ENCODE peak calls at places on chromosome 13, in ten cellular contexts. B, A, S, G, R, T, E, K, H and L are unnamed samples.

GRCh38 chr13:104140557-104140956 is 1074.3 kb upstream of the SLC10A2 start:
- DNase-seq in B (no peak), A (no peak), S (no peak), G (no peak), R (no peak), T (no peak), E (no peak), K (no peak), H (no peak), L (no peak)

GRCh38 chr13:20938302-20938701 is 35.8 kb upstream of the XPO4 start:
- DNase-seq in B (no peak), A (no peak), S (no peak), G (no peak), R (no peak), T (no peak), E (no peak), K (no peak), H (no peak), L (peak; percentile 1)

GRCh38 chr13:44044544-44045178 is 165.0 kb downstream of the LACC1 start:
- DNase-seq in B (no peak), A (no peak), S (no peak), G (no peak), R (no peak), T (no peak), E (no peak), K (no peak), H (no peak), L (no peak)

GRCh38 chr13:30982911-30983310 is 50.5 kb downstream of the TEX26 start:
- DNase-seq in B (no peak), A (no peak), S (no peak), G (no peak), R (no peak), T (no peak), E (no peak), K (no peak), H (no peak), L (no peak)

GRCh38 chr13:76820759-76821158 is 65.4 kb downstream of the KCTD12 start:
- DNase-seq in B (peak; percentile 59), A (no peak), S (no peak), G (peak; percentile 80), R (no peak), T (no peak), E (no peak), K (no peak), H (peak; percentile 64), L (peak; percentile 77)

GRCh38 chr13:42992585-42993122 is 613 bp upstream of the EPSTI1 start:
- DNase-seq in B (no peak), A (no peak), S (no peak), G (no peak), R (no peak), T (no peak), E (no peak), K (no peak), H (no peak), L (no peak)

GRCh38 chr13:113411216-113412023 is 41.9 kb downstream of the ADPRHL1 start:
- DNase-seq in B (no peak), A (peak; percentile 89), S (peak; percentile 27), G (peak; percentile 77), R (peak; percentile 53), T (no peak), E (no peak), K (no peak), H (peak; percentile 51), L (peak; percentile 93)

GRCh38 chr13:104671901-104672300 is 1605.7 kb upstream of the SLC10A2 start:
- DNase-seq in B (no peak), A (no peak), S (no peak), G (no peak), R (no peak), T (no peak), E (no peak), K (no peak), H (no peak), L (no peak)

GRCh38 chr13:45119990-45120864 is at the start of gene GTF2F2:
- DNase-seq in B (peak; percentile 96), A (peak; percentile 82), S (peak; percentile 89), G (peak; percentile 92), R (peak; percentile 95), T (peak; percentile 86), E (peak; percentile 86), K (peak; percentile 97), H (peak; percentile 89), L (peak; percentile 80)

GRCh38 chr13:45120967-45121366 is 657 bp downstream of the GTF2F2 start:
- DNase-seq in B (no peak), A (no peak), S (peak; percentile 3), G (no peak), R (no peak), T (no peak), E (no peak), K (no peak), H (no peak), L (no peak)

GRCh38 chr13:45119469-45119989 is 781 bp upstream of the GTF2F2 start:
- DNase-seq in B (peak; percentile 58), A (peak; percentile 33), S (no peak), G (no peak), R (peak; percentile 25), T (no peak), E (no peak), K (no peak), H (no peak), L (no peak)

GRCh38 chr13:45122941-45123340 is 2.6 kb downstream of the GTF2F2 start:
- DNase-seq in B (no peak), A (no peak), S (no peak), G (no peak), R (no peak), T (no peak), E (no peak), K (no peak), H (no peak), L (no peak)

DNA sequence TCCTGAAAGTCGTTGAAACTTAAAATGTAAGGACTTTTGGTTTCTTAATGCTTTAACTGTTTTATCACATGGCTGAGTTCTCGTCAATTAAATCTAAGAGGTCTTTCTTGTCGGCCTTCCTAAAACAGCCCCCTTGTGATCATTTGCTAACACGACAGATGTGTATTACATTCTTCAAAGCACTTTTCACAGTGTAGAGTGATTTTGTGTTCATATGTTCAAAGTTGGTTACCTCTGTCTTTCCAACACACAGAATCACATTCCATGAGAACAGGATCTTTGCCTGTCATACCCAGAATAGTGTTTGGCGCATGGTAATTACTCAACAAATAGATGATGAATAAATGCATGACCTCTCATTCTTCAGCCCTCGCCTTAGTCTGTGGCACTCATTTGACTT is 1.1 kb downstream of the GTF2F2 start:
- DNase-seq in B (no peak), A (no peak), S (peak; percentile 20), G (no peak), R (peak; percentile 33), T (no peak), E (no peak), K (no peak), H (no peak), L (no peak)
- TF ChIP-seq CTCF in B (no peak), A (peak; percentile 44), S (no peak), G (no peak), R (no peak), T (no peak), E (peak; percentile 21), K (no peak), H (no peak), L (no peak)

GRCh38 chr13:86737334-86737932 is 933.7 kb upstream of the SLITRK5 start:
- DNase-seq in B (no peak), A (no peak), S (no peak), G (no peak), R (no peak), T (no peak), E (no peak), K (no peak), H (no peak), L (no peak)

GRCh38 chr13:86741762-86742285 is 929.3 kb upstream of the SLITRK5 start:
- DNase-seq in B (no peak), A (no peak), S (no peak), G (no peak), R (no peak), T (no peak), E (no peak), K (no peak), H (no peak), L (no peak)
- TF ChIP-seq CTCF in B (no peak), A (peak; percentile 19), S (no peak), G (no peak), R (no peak), T (no peak), E (peak; percentile 24), K (no peak), H (no peak), L (no peak)

GRCh38 chr13:36819064-36819810 is at the start of gene RFXAP:
- DNase-seq in B (peak; percentile 92), A (peak; percentile 66), S (peak; percentile 91), G (peak; percentile 85), R (peak; percentile 96), T (peak; percentile 86), E (peak; percentile 94), K (peak; percentile 96), H (peak; percentile 68), L (peak; percentile 85)
- TF ChIP-seq CTCF in B (peak; percentile 13), A (no peak), S (no peak), G (peak; percentile 42), R (no peak), T (no peak), E (no peak), K (peak; percentile 10), H (no peak), L (peak; percentile 21)

GRCh38 chr13:19817510-19818158 is 34.9 kb upstream of the PSPC1 start:
- DNase-seq in B (peak; percentile 43), A (no peak), S (no peak), G (no peak), R (no peak), T (no peak), E (no peak), K (no peak), H (no peak), L (no peak)

GRCh38 chr13:19817106-19817505 is 34.4 kb upstream of the PSPC1 start:
- DNase-seq in B (peak; percentile 25), A (no peak), S (no peak), G (no peak), R (no peak), T (no peak), E (no peak), K (no peak), H (no peak), L (no peak)

GRCh38 chr13:19822673-19823072 is 39.9 kb upstream of the PSPC1 start:
- DNase-seq in B (peak; percentile 38), A (no peak), S (no peak), G (no peak), R (no peak), T (no peak), E (no peak), K (no peak), H (no peak), L (peak; percentile 16)

DNA sequence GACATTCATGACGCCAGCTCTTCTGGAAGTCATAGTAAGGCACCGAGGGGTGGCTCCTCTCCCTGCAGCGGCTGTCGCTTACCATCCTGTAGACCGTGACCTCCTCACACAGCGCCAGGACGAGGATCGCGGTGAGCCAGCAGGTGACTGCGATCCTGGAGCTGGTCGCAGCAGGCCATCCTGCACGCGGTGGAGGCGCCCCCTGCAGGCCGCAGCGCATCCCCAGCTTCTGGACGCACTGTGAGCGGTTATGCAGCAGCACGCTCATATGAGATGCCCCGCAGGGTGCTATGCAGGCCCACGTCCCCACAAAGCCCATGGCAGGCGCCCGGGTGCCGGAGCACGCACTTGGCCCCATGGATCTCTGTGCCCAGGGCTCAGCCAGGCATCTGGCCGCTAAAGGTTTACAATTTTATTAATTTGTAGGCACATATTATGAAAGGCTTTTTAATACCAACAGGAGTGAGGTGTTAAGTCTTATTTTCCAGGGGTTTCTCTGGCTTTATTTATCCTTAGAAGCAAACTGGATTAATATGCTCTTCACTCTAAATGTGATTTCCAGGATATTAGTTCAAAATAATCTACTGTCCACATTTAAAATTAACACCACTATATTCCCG is 35.6 kb upstream of the PSPC1 start:
- DNase-seq in B (peak; percentile 58), A (no peak), S (no peak), G (no peak), R (peak; percentile 57), T (peak; percentile 11), E (peak; percentile 89), K (peak; percentile 97), H (no peak), L (no peak)
- TF ChIP-seq CTCF in B (peak; percentile 24), A (peak; percentile 28), S (peak; percentile 45), G (peak; percentile 45), R (peak; percentile 51), T (peak; percentile 47), E (peak; percentile 80), K (peak; percentile 89), H (no peak), L (peak; percentile 18)